ENCODE peak calls at places on chromosomes 13 and 19, in ten cellular contexts. H is GM23338, S is MM.1S, U is stomach, F is heart right ventricle, K is SJSA1, W is mammary epithelial cell, I is epithelial cell of esophagus, Q is MG63, J is left ventricle myocardium inferior. B is an unnamed sample.
A peak's percentile ranks its signal among the peaks of the same experiment; 100 is the strongest.

GRCh38 chr19:48123907-48124675 is 13.5 kb upstream of the PLA2G4C start:
- DNase-seq in F (no peak), W (peak; percentile 96), S (no peak), H (no peak), K (peak; percentile 85), J (no peak), Q (peak; percentile 45), U (no peak), I (peak; percentile 94), B (no peak)

GRCh38 chr13:35817642-35818576 is 313.3 kb downstream of the DCLK1 start:
- DNase-seq in W (no peak), J (no peak), H (no peak), U (no peak), F (no peak), S (no peak), Q (no peak), K (no peak), I (no peak), B (no peak)

GRCh38 chr13:112709825-112710783 is 20.3 kb downstream of the ATP11A start:
- DNase-seq in I (no peak), J (no peak), F (no peak), Q (no peak), K (peak; percentile 78), S (no peak), H (no peak), W (no peak), U (peak; percentile 17), B (no peak)

GRCh38 chr13:102726430-102726829 is 31.6 kb upstream of the METTL21C start:
- DNase-seq in J (no peak), W (peak; percentile 39), F (no peak), S (peak; percentile 21), H (no peak), K (peak; percentile 6), Q (no peak), I (peak; percentile 51), U (no peak), B (no peak)

GRCh38 chr19:2650515-2650914 is 52.0 kb downstream of the GNG7 start:
- DNase-seq in K (no peak), H (no peak), Q (no peak), W (no peak), F (no peak), J (peak; percentile 47), I (no peak), S (no peak), U (no peak), B (no peak)

GRCh38 chr19:23415034-23415433 is 19.8 kb upstream of the ZNF91 start:
- DNase-seq in Q (no peak), J (no peak), H (peak; percentile 44), W (no peak), I (no peak), K (no peak), F (no peak), U (no peak), S (no peak), B (no peak)

GRCh38 chr19:40009674-40010073 is 12.8 kb downstream of the ZNF546 start:
- DNase-seq in U (no peak), S (no peak), W (no peak), F (no peak), Q (no peak), K (no peak), J (no peak), H (no peak), I (no peak), B (no peak)

GRCh38 chr13:67506407-67506806 is 276.3 kb upstream of the PCDH9 start:
- DNase-seq in J (no peak), S (no peak), I (no peak), Q (no peak), U (no peak), W (no peak), H (no peak), K (no peak), F (no peak), B (no peak)

GRCh38 chr13:73274147-73274546 is 215.3 kb downstream of the KLF5 start:
- DNase-seq in W (no peak), S (no peak), I (no peak), U (no peak), J (no peak), K (no peak), F (no peak), Q (no peak), H (no peak), B (no peak)

DNA sequence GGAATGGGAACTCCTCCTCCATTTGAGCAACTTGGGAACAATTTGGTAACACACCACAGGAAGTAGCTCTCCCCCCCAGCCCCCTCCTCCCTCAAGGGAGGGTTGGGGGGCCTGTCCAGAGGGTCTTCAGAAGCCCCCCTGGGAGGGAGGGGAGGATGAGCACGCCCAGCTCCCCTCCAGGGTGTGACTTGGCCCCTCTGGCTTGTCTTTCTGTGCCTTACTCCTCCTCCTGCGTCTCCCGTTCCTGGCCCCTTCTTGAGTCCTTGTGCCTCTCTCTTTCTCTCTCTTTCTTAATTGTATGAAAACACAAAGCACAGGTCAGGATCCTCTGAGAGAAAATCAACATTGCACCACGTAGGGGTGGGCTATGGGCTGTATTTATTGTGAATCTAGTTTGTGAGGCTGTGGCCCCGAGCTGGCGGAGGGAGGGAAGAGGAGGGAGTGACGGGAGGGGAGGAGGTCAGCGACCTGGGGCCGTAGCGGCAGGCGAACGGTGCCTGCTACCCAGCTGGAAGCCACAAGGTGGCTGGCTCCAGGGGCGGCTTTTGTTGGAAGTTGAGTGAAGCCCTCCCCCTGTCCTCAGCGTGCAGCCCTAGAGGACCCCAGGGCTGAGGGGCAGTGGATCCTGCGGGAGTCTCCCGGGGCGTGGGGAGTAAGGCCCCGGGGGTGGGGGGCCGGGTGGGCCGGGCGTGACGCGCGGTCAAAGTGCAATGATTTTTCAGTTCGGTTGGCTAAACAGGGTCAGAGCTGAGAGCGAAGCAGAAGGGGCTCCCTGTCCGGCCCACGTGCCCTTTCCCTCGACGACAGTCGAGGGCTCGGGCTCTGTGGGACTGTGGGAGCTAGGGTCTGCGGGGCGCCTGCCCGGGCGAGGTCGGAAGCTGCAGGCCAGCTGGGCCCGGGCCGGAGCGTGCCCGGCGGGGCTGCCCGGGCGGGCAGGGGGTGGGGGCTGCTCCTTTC is 6.4 kb downstream of the LYL1 start:
- DNase-seq in K (no peak), H (peak; percentile 90), I (no peak), J (no peak), F (no peak), U (no peak), W (no peak), S (no peak), Q (no peak), B (no peak)
- H3K4me3 ChIP-seq in K (no peak overlapping the region), H (peak overlapping the region; percentile 59), I (no peak overlapping the region), J (peak overlapping the region; percentile 70), F (no peak overlapping the region), U (peak overlapping the region; percentile 15), W (no peak overlapping the region), S (peak overlapping the region; percentile 57), Q (no peak overlapping the region), B (no peak overlapping the region)

GRCh38 chr13:33022986-33023385 is 6.8 kb downstream of the KL start:
- DNase-seq in W (no peak), K (no peak), S (no peak), Q (no peak), I (no peak), J (no peak), H (no peak), F (no peak), U (no peak), B (no peak)

GRCh38 chr13:33031277-33031676 is 15.1 kb downstream of the KL start:
- DNase-seq in U (no peak), W (no peak), F (no peak), J (no peak), Q (no peak), I (no peak), S (no peak), K (no peak), H (no peak), B (no peak)

GRCh38 chr13:33026489-33027152 is 10.4 kb downstream of the KL start:
- DNase-seq in W (no peak), S (no peak), U (no peak), H (peak; percentile 7), F (peak; percentile 40), J (peak; percentile 34), K (no peak), I (no peak), Q (no peak), B (no peak)

GRCh38 chr13:33025220-33025744 is 9.1 kb downstream of the KL start:
- DNase-seq in H (peak; percentile 39), K (no peak), J (no peak), W (no peak), F (no peak), S (no peak), U (no peak), I (no peak), Q (no peak), B (no peak)
- H3K4me3 ChIP-seq in H (no peak overlapping the region), K (no peak overlapping the region), J (no peak overlapping the region), W (no peak overlapping the region), F (no peak overlapping the region), S (no peak overlapping the region), U (no peak overlapping the region), I (no peak overlapping the region), Q (no peak overlapping the region), B (no peak overlapping the region)

DNA sequence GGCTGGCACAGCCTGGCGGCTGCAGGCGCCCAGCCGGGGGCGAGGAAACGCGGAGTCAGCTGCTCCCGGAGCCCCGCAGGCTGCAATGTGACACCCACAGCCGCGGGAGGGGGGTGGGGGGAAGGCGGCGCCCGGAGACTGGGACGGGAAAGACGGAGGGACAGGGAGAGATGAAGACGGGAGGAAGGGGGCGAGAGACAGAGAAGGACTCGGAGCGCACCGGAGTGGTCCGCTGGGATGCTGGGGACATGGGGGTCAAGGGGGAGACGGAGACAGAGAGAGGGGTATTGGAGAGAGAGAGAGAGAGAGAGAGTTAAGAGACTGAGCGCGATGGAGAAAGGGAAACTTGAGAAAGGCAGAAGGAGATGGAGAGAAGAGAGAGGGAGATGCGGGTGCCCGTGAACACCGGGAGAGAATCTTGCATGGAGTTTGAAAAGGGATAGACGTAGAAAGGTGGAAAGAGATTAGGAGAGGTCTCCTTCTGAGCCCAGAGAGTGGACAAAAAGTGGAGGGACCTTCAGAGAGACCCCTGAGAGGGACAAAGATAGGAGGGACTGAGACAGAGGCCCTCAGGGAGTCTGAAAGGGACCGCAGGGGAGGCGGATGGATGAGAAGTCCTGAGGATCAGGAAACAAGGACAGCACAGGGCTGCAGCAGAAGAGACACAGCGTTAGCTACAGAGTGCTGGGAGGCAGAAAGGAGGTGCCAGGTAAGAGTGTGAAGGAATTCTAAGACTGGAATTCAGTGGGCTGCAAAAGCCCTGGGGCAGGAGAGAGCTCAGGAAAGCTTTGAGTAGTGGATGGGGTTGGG is 1.0 kb downstream of the SCN1B start:
- DNase-seq in Q (peak; percentile 21), W (peak; percentile 11), F (no peak), H (peak; percentile 71), J (peak; percentile 54), K (no peak), I (no peak), S (no peak), U (no peak), B (peak; percentile 59)
- H3K4me3 ChIP-seq in Q (peak overlapping the region; percentile 34), W (peak overlapping the region; percentile 41), F (peak overlapping the region; percentile 14), H (peak overlapping the region; percentile 66), J (peak overlapping the region; percentile 69), K (peak overlapping the region; percentile 45), I (peak overlapping the region; percentile 16), S (no peak overlapping the region), U (peak overlapping the region; percentile 58), B (peak overlapping the region; percentile 57)

DNA sequence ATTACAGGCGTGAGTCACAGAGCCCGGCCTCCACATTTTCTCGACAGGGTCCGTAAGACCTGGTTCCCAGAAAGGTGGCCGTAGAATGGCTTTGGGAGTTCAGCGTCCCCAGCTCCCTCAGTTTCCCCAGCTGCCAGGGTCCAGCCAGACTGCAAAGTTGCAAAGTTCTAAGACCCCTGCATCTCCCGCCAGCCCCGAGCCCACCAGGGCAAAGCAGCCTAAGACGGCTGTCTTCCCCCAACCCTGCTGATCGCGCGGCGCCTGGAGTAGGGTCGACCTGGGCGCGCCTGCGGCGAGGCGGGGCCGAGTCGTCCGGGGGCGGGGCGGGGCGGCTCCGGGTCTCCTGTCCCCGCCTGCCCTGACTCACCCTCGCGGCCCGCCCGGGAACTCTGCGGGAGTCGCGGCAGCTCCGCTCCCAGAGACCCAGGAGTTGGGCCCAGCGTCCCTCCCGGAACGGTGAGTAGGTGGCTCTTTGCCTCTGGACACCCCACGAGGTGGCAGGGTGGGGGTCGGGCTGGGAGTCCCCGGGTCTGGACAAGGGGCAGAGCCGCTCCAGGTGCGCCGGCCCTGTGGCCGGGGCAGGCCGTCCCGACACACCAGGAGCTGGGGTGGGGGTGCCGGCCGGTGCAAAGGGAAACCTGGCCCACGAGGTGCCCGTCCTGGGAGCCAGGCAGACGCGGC is at the start of gene LRRC8E:
- DNase-seq in H (peak; percentile 92), J (no peak), Q (peak; percentile 95), S (no peak), I (peak; percentile 80), W (peak; percentile 71), F (no peak), U (peak; percentile 79), K (peak; percentile 15), B (peak; percentile 76)
- H3K4me3 ChIP-seq in H (peak within 1 kb of the TSS; percentile 78), J (peak within 1 kb of the TSS; percentile 65), Q (peak within 1 kb of the TSS; percentile 89), S (no peak within 1 kb of the TSS), I (peak within 1 kb of the TSS; percentile 68), W (peak within 1 kb of the TSS; percentile 68), F (no peak within 1 kb of the TSS), U (peak within 1 kb of the TSS; percentile 50), K (peak within 1 kb of the TSS; percentile 43), B (peak within 1 kb of the TSS; percentile 26)

B was measured in cardiac muscle cell.